ENCODE peak calls at places on chromosome X, in nine cellular contexts. X is uterus, S is Calu3, K is AG04450, B is WERI-Rb-1, Q is neural progenitor cell, N is fibroblast of lung, A is HL-60, L is AG09319. T is an unnamed sample.

GRCh38 chrX:149948001-149948400 is 9.7 kb upstream of the EOLA2 start:
- DNase-seq in X (no peak), S (no peak), K (no peak), B (no peak), Q (no peak), N (no peak), A (no peak), L (no peak), T (no peak)

GRCh38 chrX:119398974-119399771 is at the start of gene SLC25A43:
- DNase-seq in X (peak), S (peak), K (no peak), B (no peak), Q (peak), N (peak), A (peak), L (no peak), T (no peak)

GRCh38 chrX:37603938-37604409 is 32.5 kb downstream of the LANCL3 start:
- DNase-seq in X (no peak), S (no peak), K (no peak), B (no peak), Q (no peak), N (peak), A (no peak), L (no peak), T (no peak)

GRCh38 chrX:48835524-48836329 is at the start of gene PCSK1N:
- DNase-seq in X (no peak), S (peak), K (no peak), B (peak), Q (peak), N (peak), A (no peak), L (no peak), T (no peak)

GRCh38 chrX:13520441-13520840 is 49.0 kb upstream of the EGFL6 start:
- DNase-seq in X (no peak), S (no peak), K (no peak), B (no peak), Q (no peak), N (no peak), A (no peak), L (no peak), T (no peak)

GRCh38 chrX:70592091-70592490 is 147.5 kb downstream of the DLG3 start:
- DNase-seq in X (no peak), S (peak), K (peak), B (no peak), Q (no peak), N (peak), A (no peak), L (peak), T (no peak)

GRCh38 chrX:11478036-11478435 is 184.8 kb downstream of the AMELX start:
- DNase-seq in X (no peak), S (no peak), K (no peak), B (no peak), Q (no peak), N (no peak), A (no peak), L (no peak), T (no peak)

GRCh38 chrX:151870603-151871002 is 42.1 kb upstream of the MAGEA4 start:
- DNase-seq in X (no peak), S (peak), K (peak), B (no peak), Q (no peak), N (peak), A (no peak), L (peak), T (no peak)

GRCh38 chrX:119605398-119605738 is 856 bp downstream of the NKRF start:
- DNase-seq in X (no peak), S (peak), K (no peak), B (peak), Q (no peak), N (no peak), A (no peak), L (no peak), T (no peak)

GRCh38 chrX:84144991-84145390 is 43.0 kb downstream of the RPS6KA6 start:
- DNase-seq in X (no peak), S (no peak), K (no peak), B (no peak), Q (no peak), N (no peak), A (no peak), L (no peak), T (no peak)

GRCh38 chrX:54452920-54453319 is 12.7 kb downstream of the TSR2 start:
- DNase-seq in X (no peak), S (no peak), K (no peak), B (peak), Q (peak), N (peak), A (no peak), L (no peak), T (no peak)

GRCh38 chrX:130637591-130637990 is 235.8 kb downstream of the RBMX2 start:
- DNase-seq in X (no peak), S (no peak), K (peak), B (no peak), Q (no peak), N (peak), A (no peak), L (no peak), T (no peak)

GRCh38 chrX:1449581-1450149 is 3.0 kb downstream of the ASMTL start:
- DNase-seq in X (no peak), S (no peak), K (no peak), B (no peak), Q (no peak), N (no peak), A (no peak), L (no peak), T (no peak)

GRCh38 chrX:68931345-68931744 is 102.5 kb downstream of the EFNB1 start:
- DNase-seq in X (no peak), S (no peak), K (no peak), B (no peak), Q (no peak), N (no peak), A (no peak), L (no peak), T (no peak)

GRCh38 chrX:49077941-49078340 is 1.7 kb downstream of the WDR45 start:
- DNase-seq in X (no peak), S (no peak), K (no peak), B (no peak), Q (no peak), N (no peak), A (no peak), L (no peak), T (no peak)

GRCh38 chrX:130896026-130896425 is 7.0 kb downstream of the ENOX2 start:
- DNase-seq in X (no peak), S (no peak), K (no peak), B (no peak), Q (no peak), N (no peak), A (no peak), L (no peak), T (no peak)

GRCh38 chrX:47831788-47832187 is 4.9 kb upstream of the ZNF81 start:
- DNase-seq in X (no peak), S (peak), K (no peak), B (peak), Q (peak), N (peak), A (peak), L (no peak), T (no peak)

GRCh38 chrX:148659481-148659880 is 159.1 kb downstream of the AFF2 start:
- DNase-seq in X (no peak), S (peak), K (no peak), B (no peak), Q (no peak), N (peak), A (no peak), L (no peak), T (no peak)

GRCh38 chrX:31550169-31550568 is 478.3 kb upstream of the FTHL17 start:
- DNase-seq in X (no peak), S (no peak), K (no peak), B (no peak), Q (no peak), N (no peak), A (no peak), L (no peak), T (no peak)

GRCh38 chrX:136055651-136056221 is 70.5 kb downstream of the SLC9A6 start:
- DNase-seq in X (peak), S (no peak), K (peak), B (no peak), Q (no peak), N (peak), A (no peak), L (peak), T (no peak)

GRCh38 chrX:27057883-27058282 is 405.3 kb downstream of the PPP4R3C start:
- DNase-seq in X (no peak), S (no peak), K (no peak), B (no peak), Q (no peak), N (no peak), A (no peak), L (no peak), T (no peak)

GRCh38 chrX:154797006-154797405 is 8.3 kb downstream of the MPP1 start:
- DNase-seq in X (no peak), S (no peak), K (no peak), B (no peak), Q (no peak), N (peak), A (no peak), L (no peak), T (no peak)

GRCh38 chrX:119459181-119459580 is 9.1 kb upstream of the SLC25A5 start:
- DNase-seq in X (no peak), S (no peak), K (no peak), B (no peak), Q (no peak), N (no peak), A (no peak), L (no peak), T (no peak)

GRCh38 chrX:23557070-23557469 is 110.2 kb upstream of the PRDX4 start:
- DNase-seq in X (no peak), S (no peak), K (no peak), B (no peak), Q (no peak), N (peak), A (no peak), L (no peak), T (no peak)

GRCh38 chrX:108299101-108299591 is 139.1 kb downstream of the COL4A6 start:
- DNase-seq in X (no peak), S (no peak), K (no peak), B (no peak), Q (peak), N (peak), A (no peak), L (no peak), T (no peak)

GRCh38 chrX:109911046-109911445 is 91.9 kb upstream of the TMEM164 start:
- DNase-seq in X (no peak), S (no peak), K (no peak), B (no peak), Q (no peak), N (no peak), A (no peak), L (no peak), T (no peak)

GRCh38 chrX:51459125-51459524 is 37.3 kb downstream of the NUDT11 start:
- DNase-seq in X (no peak), S (peak), K (no peak), B (peak), Q (peak), N (peak), A (peak), L (no peak), T (no peak)

GRCh38 chrX:67619253-67619652 is 75.4 kb downstream of the AR start:
- DNase-seq in X (no peak), S (peak), K (no peak), B (no peak), Q (no peak), N (peak), A (no peak), L (no peak), T (no peak)

GRCh38 chrX:48649109-48649508 is 34.5 kb upstream of the WAS start:
- DNase-seq in X (no peak), S (no peak), K (no peak), B (no peak), Q (no peak), N (no peak), A (no peak), L (no peak), T (no peak)

GRCh38 chrX:10722804-10723364 is 102.5 kb upstream of the MID1 start:
- DNase-seq in X (peak), S (peak), K (peak), B (peak), Q (peak), N (peak), A (peak), L (peak), T (peak)

GRCh38 chrX:39519213-39519544 is 578.6 kb downstream of the BCOR start:
- DNase-seq in X (peak), S (no peak), K (no peak), B (no peak), Q (no peak), N (peak), A (no peak), L (no peak), T (no peak)

GRCh38 chrX:51332188-51332942 is at the start of gene NUDT10:
- DNase-seq in X (peak), S (no peak), K (no peak), B (no peak), Q (peak), N (peak), A (no peak), L (no peak), T (no peak)

GRCh38 chrX:118740276-118740889 is 13.0 kb downstream of the IL13RA1 start:
- DNase-seq in X (no peak), S (no peak), K (no peak), B (no peak), Q (no peak), N (no peak), A (no peak), L (no peak), T (no peak)

GRCh38 chrX:101658661-101659477 is 781 bp downstream of the ARMCX2 start:
- DNase-seq in X (peak), S (no peak), K (no peak), B (peak), Q (peak), N (peak), A (no peak), L (no peak), T (no peak)

GRCh38 chrX:49978191-49978590 is 55.8 kb downstream of the CLCN5 start:
- DNase-seq in X (no peak), S (no peak), K (no peak), B (no peak), Q (no peak), N (no peak), A (no peak), L (no peak), T (no peak)

GRCh38 chrX:49178537-49178936 is 6.8 kb downstream of the PLP2 start:
- DNase-seq in X (no peak), S (no peak), K (no peak), B (no peak), Q (no peak), N (no peak), A (no peak), L (no peak), T (no peak)

GRCh38 chrX:129996120-129996519 is 13.7 kb downstream of the BCORL1 start:
- DNase-seq in X (no peak), S (no peak), K (no peak), B (no peak), Q (no peak), N (peak), A (no peak), L (peak), T (no peak)

GRCh38 chrX:47514553-47515235 is 31.7 kb upstream of the ZNF41 start:
- DNase-seq in X (no peak), S (no peak), K (no peak), B (no peak), Q (no peak), N (peak), A (no peak), L (no peak), T (no peak)

GRCh38 chrX:14598330-14598729 is 69.0 kb downstream of the GLRA2 start:
- DNase-seq in X (no peak), S (no peak), K (no peak), B (no peak), Q (no peak), N (peak), A (no peak), L (no peak), T (no peak)

GRCh38 chrX:93420635-93421034 is 252.7 kb downstream of the NAP1L3 start:
- DNase-seq in X (no peak), S (no peak), K (no peak), B (no peak), Q (no peak), N (no peak), A (no peak), L (no peak), T (no peak)

GRCh38 chrX:93419642-93420041 is 253.7 kb downstream of the NAP1L3 start:
- DNase-seq in X (no peak), S (no peak), K (no peak), B (no peak), Q (no peak), N (no peak), A (no peak), L (no peak), T (no peak)

GRCh38 chrX:93420090-93420489 is 253.3 kb downstream of the NAP1L3 start:
- DNase-seq in X (no peak), S (no peak), K (no peak), B (no peak), Q (peak), N (no peak), A (no peak), L (no peak), T (no peak)

GRCh38 chrX:93428497-93428896 is 244.9 kb downstream of the NAP1L3 start:
- DNase-seq in X (no peak), S (no peak), K (no peak), B (no peak), Q (no peak), N (no peak), A (no peak), L (no peak), T (no peak)

DNA sequence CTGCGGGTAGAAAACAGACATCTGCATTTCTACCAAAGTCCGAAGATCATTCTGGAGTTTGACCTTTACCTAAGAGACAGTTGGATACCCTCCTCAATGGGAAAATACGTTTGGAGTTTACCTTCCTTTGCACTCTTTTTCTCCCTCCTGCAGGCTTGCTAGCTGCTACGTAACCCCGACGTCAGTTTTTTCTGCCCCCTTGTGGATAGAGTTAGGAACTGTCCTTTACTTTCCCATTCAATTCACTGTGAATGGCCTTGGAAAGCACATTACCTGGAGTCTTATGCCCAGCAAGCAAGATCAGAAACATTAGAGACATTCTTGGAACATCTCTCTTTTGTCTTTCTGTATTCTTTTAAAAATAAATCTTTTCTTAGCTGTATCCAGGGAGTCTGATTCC is 250.7 kb downstream of the NAP1L3 start:
- DNase-seq in X (no peak), S (no peak), K (no peak), B (peak), Q (peak), N (no peak), A (peak), L (no peak), T (no peak)
- TF ChIP-seq CTCF in X (peak), S (no peak), K (no peak), B (peak), Q (peak), N (peak), A (peak), L (peak), T (no peak)

DNA sequence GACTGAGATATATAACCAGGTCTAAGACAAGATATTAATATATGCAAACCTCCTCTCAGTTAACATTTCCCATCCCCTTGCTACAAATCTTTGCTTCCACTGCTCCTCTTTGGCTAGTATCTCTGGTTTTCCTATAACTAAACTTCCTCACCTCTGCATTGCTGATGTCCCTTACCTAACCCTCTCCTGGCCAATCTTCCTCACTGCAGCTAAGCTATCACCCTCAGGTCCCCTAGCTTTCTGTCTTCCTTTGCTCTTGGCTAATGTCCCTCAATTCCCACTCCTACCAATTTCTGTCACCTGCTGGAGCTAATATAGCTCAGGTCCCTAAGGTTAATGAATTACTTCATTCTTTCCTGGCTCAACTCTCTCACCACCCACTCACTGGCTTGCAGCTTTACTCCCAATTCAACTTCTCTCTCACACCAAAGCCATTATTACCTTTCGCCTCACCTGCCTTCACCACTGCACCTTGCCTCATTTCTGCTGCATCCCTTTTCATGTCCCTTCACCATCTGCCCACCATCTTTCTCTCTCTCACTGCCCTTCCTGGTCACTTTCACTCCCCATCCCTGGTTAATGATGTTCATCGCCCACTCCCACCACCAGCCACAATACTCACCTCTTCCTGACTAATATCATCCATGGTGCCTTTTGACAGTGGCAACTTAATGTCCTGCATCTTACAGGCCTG is 26.7 kb downstream of the SMC1A start:
- DNase-seq in X (no peak), S (no peak), K (no peak), B (no peak), Q (no peak), N (no peak), A (no peak), L (no peak), T (no peak)
- TF ChIP-seq CTCF in X (no peak), S (no peak), K (no peak), B (no peak), Q (no peak), N (no peak), A (no peak), L (no peak), T (no peak)

GRCh38 chrX:44945736-44946135 is 72.7 kb downstream of the KDM6A start:
- DNase-seq in X (no peak), S (peak), K (no peak), B (no peak), Q (no peak), N (no peak), A (peak), L (no peak), T (no peak)
- TF ChIP-seq CTCF in X (no peak), S (no peak), K (peak), B (peak), Q (peak), N (no peak), A (no peak), L (no peak), T (no peak)

GRCh38 chrX:134804779-134805178 is 146.5 kb upstream of the PLAC1 start:
- DNase-seq in X (no peak), S (no peak), K (no peak), B (no peak), Q (no peak), N (no peak), A (no peak), L (no peak), T (no peak)
- TF ChIP-seq CTCF in X (no peak), S (no peak), K (no peak), B (no peak), Q (no peak), N (no peak), A (no peak), L (no peak), T (no peak)

GRCh38 chrX:152912641-152913040 is 14.8 kb downstream of the ZNF185 start:
- DNase-seq in X (no peak), S (no peak), K (no peak), B (no peak), Q (no peak), N (no peak), A (no peak), L (no peak), T (no peak)

GRCh38 chrX:152913915-152914314 is 16.0 kb downstream of the ZNF185 start:
- DNase-seq in X (no peak), S (no peak), K (no peak), B (peak), Q (no peak), N (no peak), A (no peak), L (no peak), T (no peak)

GRCh38 chrX:152912121-152912520 is 14.3 kb downstream of the ZNF185 start:
- DNase-seq in X (no peak), S (no peak), K (no peak), B (no peak), Q (no peak), N (no peak), A (peak), L (no peak), T (no peak)

GRCh38 chrX:152915541-152916241 is 17.8 kb downstream of the ZNF185 start:
- DNase-seq in X (peak), S (peak), K (no peak), B (peak), Q (peak), N (peak), A (peak), L (no peak), T (no peak)

DNA sequence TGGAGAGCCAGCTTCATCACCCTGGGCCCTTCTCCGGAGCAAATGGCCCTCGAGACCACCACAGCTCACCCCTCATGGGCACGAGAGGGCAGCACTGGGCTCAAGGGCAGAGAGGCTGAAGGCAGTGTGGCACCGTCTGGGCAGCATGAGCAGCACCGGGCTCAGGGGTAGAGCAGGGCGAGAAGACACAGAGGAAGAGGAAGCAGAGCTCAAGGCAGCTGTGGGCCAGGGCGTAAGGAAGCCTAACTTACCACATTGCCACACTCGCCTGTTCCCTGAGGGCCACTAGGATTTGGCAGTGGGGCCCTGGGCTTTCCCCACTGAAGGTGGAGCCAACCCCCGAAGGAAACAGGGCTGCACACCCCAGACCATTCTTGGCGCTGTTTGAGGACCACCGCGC is 15.5 kb downstream of the ZNF185 start:
- DNase-seq in X (no peak), S (no peak), K (no peak), B (no peak), Q (no peak), N (no peak), A (peak), L (no peak), T (no peak)
- TF ChIP-seq CTCF in X (no peak), S (no peak), K (no peak), B (no peak), Q (no peak), N (no peak), A (no peak), L (no peak), T (no peak)